ENCODE peak calls at places on chromosomes 2 and 18, in six cellular contexts. R is osteoblast, W is IMR-90, F is ascending aorta, J is lower lobe of right lung, M is upper lobe of right lung. K is an unnamed sample. For H3K36me3, the result is how much of the 10 kb centered on the place peaks cover.

GRCh38 chr2:176446718-176447414 is 177.6 kb downstream of the MTX2 start:
- DNase-seq in J (no peak), M (no peak), F (no peak), R (no peak), W (peak), K (no peak)

GRCh38 chr2:171432969-171433762 is 624 bp downstream of the METTL8 start:
- DNase-seq in F (no peak), J (peak), R (peak), M (no peak), W (peak), K (peak)

GRCh38 chr2:26520065-26520464 is 42.1 kb upstream of the OTOF start:
- DNase-seq in W (no peak), F (no peak), R (peak), M (no peak), J (no peak), K (no peak)

GRCh38 chr18:37778417-37779165 is 213.0 kb upstream of the CELF4 start:
- DNase-seq in R (peak), M (peak), W (no peak), J (peak), F (no peak), K (peak)

GRCh38 chr2:70822843-70823629 is 2.6 kb upstream of the CLEC4F start:
- DNase-seq in W (no peak), R (peak), M (no peak), J (no peak), F (no peak), K (no peak)

GRCh38 chr18:48888681-48889080 is 62.1 kb downstream of the SMAD7 start:
- DNase-seq in J (no peak), W (no peak), F (no peak), M (no peak), R (peak), K (no peak)

GRCh38 chr2:43419886-43420285 is 176.0 kb downstream of the THADA start:
- DNase-seq in J (no peak), F (no peak), W (no peak), R (no peak), M (no peak), K (no peak)

GRCh38 chr18:33440011-33440383 is 524 bp downstream of the CCDC178 start:
- DNase-seq in J (no peak), W (peak), R (peak), F (no peak), M (no peak), K (peak)

GRCh38 chr2:70017962-70018361 is 56.5 kb upstream of the ASPRV1 start:
- DNase-seq in W (no peak), M (no peak), F (no peak), J (no peak), R (no peak), K (no peak)

GRCh38 chr18:22286576-22286975 is 117.2 kb downstream of the GATA6 start:
- DNase-seq in J (peak), W (no peak), R (peak), F (no peak), M (peak), K (no peak)

GRCh38 chr2:174633621-174633927 is 36.0 kb upstream of the WIPF1 start:
- DNase-seq in R (no peak), F (no peak), J (no peak), W (no peak), M (no peak), K (peak)

GRCh38 chr2:21920721-21921120 is 797.0 kb downstream of the TDRD15 start:
- DNase-seq in M (no peak), W (no peak), J (no peak), R (no peak), F (no peak), K (no peak)

GRCh38 chr2:109311771-109312170 is 182.8 kb downstream of the SH3RF3 start:
- DNase-seq in R (no peak), J (no peak), W (peak), F (no peak), M (no peak), K (no peak)

GRCh38 chr2:179268277-179268935 is 3.8 kb upstream of the SESTD1 start:
- DNase-seq in J (no peak), R (no peak), F (no peak), W (peak), M (no peak), K (no peak)

GRCh38 chr2:105744909-105745853 is at the start of gene NCK2:
- DNase-seq in W (peak), J (peak), M (peak), F (no peak), R (peak), K (peak)

GRCh38 chr2:163778045-163778753 is 42.4 kb upstream of the FIGN start:
- DNase-seq in R (no peak), J (no peak), W (peak), M (no peak), F (no peak), K (no peak)

GRCh38 chr2:54909006-54909405 is 141.2 kb downstream of the RTN4 start:
- DNase-seq in J (no peak), M (no peak), F (no peak), W (peak), R (no peak), K (no peak)

GRCh38 chr2:157178865-157179264 is 78.6 kb upstream of the GALNT5 start:
- DNase-seq in M (no peak), J (no peak), R (no peak), W (no peak), F (no peak), K (no peak)

GRCh38 chr2:204967199-204967995 is 422.1 kb downstream of the PARD3B start:
- DNase-seq in M (no peak), J (no peak), W (no peak), F (no peak), R (no peak), K (no peak)

GRCh38 chr2:128492966-128493811 is 174.5 kb upstream of the HS6ST1 start:
- DNase-seq in J (no peak), F (no peak), W (no peak), R (peak), M (peak), K (peak)

GRCh38 chr2:205680903-205681302 is 1.4 kb upstream of the NRP2 start:
- DNase-seq in W (no peak), J (no peak), M (no peak), R (no peak), F (no peak), K (peak)

GRCh38 chr2:190318931-190319556 is 582 bp downstream of the HIBCH start:
- DNase-seq in R (no peak), F (no peak), M (no peak), W (peak), J (no peak), K (no peak)

GRCh38 chr2:97645112-97645699 is 656 bp upstream of the COX5B start:
- DNase-seq in F (no peak), J (peak), M (peak), R (peak), W (no peak), K (no peak)

GRCh38 chr2:127810156-127810636 is 775 bp downstream of the WDR33 start:
- DNase-seq in R (no peak), M (no peak), W (peak), J (no peak), F (no peak), K (peak)

GRCh38 chr2:86477349-86477748 is 36.2 kb downstream of the KDM3A start:
- DNase-seq in M (no peak), W (peak), R (peak), J (no peak), F (no peak), K (no peak)
- H3K36me3 ChIP-seq in M (half or more), W (half or more), R (half or more), J (half or more), F (half or more), K (half or more)

DNA sequence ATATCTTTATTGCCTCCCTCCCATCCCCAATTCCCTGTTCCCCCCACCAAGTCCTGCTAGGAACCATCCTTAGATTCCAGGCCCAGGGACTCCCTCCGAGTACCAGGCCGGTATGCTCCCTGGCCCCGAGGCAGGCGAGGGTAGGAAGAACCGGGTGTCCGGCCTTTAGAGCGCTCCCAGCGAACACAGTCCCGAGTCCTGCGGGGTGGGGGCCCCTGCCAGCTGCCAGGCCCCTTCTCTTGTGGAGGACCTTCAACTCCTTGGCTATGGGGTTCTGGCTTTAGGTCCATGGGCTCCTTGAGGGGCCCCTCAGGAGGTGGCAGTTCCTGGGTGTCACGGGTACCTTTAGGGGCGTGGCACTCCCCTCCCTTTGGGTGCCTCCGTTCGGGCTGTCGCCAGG is 4.4 kb downstream of the BCS1L start:
- DNase-seq in W (no peak), J (no peak), M (no peak), F (no peak), R (no peak), K (no peak)
- H3K36me3 ChIP-seq in W (half or more), J (half or more), M (half or more), F (half or more), R (half or more), K (half or more)

GRCh38 chr18:12373032-12373770 is 3.8 kb downstream of the AFG3L2 start:
- DNase-seq in W (no peak), M (no peak), J (no peak), R (peak), F (no peak), K (no peak)
- H3K36me3 ChIP-seq in W (under half), M (under half), J (under half), R (under half), F (under half), K (under half)

DNA sequence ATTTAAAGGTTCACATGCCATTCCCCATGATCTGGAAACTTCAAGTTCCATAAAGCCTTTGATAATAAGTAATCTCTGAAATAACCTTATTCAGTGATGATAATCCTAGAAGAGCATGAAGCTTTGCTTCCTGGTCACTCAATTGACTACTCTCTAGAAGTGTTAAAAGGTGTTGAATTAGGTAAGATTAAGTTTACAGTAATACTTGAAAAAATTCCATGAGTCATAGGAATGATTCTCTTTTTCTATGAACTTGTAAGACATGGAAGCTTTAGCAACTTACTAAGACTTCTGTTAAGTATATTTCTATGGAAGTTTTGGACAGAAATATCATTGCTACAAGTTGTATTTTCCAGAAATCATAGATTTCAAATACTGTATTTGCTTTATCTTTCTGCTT is 100.6 kb downstream of the MYO1B start:
- DNase-seq in J (no peak), W (peak), M (no peak), R (no peak), F (no peak), K (no peak)
- H3K36me3 ChIP-seq in J (under half), W (under half), M (under half), R (under half), F (under half), K (half or more)